ENCODE peak calls at places on chromosomes 6 and 20, in five cellular contexts. A is H9, L is trophoblast cell, O is H1, C is neuronal stem cell. G is an unnamed sample.

GRCh38 chr6:161228096-161228495 is 45.8 kb downstream of the AGPAT4 start:
- DNase-seq in L (no peak), O (no peak), C (no peak), A (no peak), G (no peak)

GRCh38 chr6:33676416-33677152 is 34.9 kb downstream of the UQCC2 start:
- DNase-seq in O (no peak), A (no peak), C (no peak), L (no peak), G (no peak)

GRCh38 chr6:107666084-107666981 is 157.8 kb downstream of the SCML4 start:
- DNase-seq in L (no peak), C (no peak), O (no peak), A (no peak), G (peak; percentile 33)

GRCh38 chr20:3276400-3277015 is 37.5 kb upstream of the SLC4A11 start:
- DNase-seq in L (peak; percentile 35), O (no peak), C (peak; percentile 24), A (peak; percentile 56), G (peak; percentile 23)

GRCh38 chr20:36094497-36094896 is 60.0 kb upstream of the EPB41L1 start:
- DNase-seq in A (peak; percentile 42), L (no peak), O (no peak), C (no peak), G (no peak)

GRCh38 chr6:71289039-71289801 is 609 bp downstream of the OGFRL1 start:
- DNase-seq in O (peak; percentile 70), A (peak; percentile 43), C (peak; percentile 5), L (no peak), G (peak; percentile 54)

GRCh38 chr6:120198033-120198432 is 848.5 kb upstream of the MAN1A1 start:
- DNase-seq in C (no peak), A (no peak), O (no peak), L (no peak), G (peak; percentile 95)

GRCh38 chr20:10381477-10381876 is 52.5 kb downstream of the MKKS start:
- DNase-seq in O (no peak), C (no peak), L (no peak), A (no peak), G (no peak)

GRCh38 chr6:28081486-28081751 is 1.1 kb downstream of the ZNF165 start:
- DNase-seq in C (no peak), O (no peak), A (no peak), L (no peak), G (no peak)

GRCh38 chr20:33832113-33832853 is 21.1 kb downstream of the CHMP4B start:
- DNase-seq in C (no peak), L (no peak), A (no peak), O (no peak), G (no peak)

GRCh38 chr20:47263502-47264084 is 92.9 kb downstream of the ZMYND8 start:
- DNase-seq in A (no peak), C (no peak), L (no peak), O (no peak), G (no peak)

GRCh38 chr6:155483858-155484257 is 28.2 kb upstream of the NOX3 start:
- DNase-seq in C (no peak), L (no peak), O (no peak), A (no peak), G (peak; percentile 39)

GRCh38 chr20:51219544-51219943 is 196.6 kb upstream of the KCNG1 start:
- DNase-seq in O (no peak), A (no peak), L (no peak), C (no peak), G (no peak)

DNA sequence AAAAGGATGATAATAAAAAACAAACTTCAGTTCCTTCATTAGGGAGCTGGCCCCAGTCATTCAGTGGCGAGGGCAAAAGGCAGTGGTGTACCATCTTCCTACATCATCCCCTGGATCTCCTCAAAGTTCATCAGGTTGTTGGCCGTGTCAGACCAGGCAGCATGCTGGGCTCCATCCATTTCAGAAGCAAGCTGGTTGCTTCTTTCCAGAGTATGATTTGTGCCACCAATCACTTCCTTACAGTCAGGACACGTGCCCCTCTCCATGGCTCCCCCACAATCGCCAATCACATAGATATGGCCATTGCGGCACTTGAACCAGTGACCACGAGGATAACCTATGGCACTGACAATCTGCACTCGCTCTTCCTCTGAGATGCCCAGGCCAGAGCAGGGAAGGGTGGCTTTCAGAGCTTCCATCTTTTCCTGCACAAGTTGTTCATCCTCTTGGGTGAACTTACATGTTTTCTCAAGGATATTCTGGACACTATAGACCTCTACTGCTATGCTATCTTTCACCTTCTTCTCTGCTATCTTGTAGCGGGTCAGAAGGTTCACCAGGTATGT is 28.0 kb downstream of the DDX27 start:
- DNase-seq in A (no peak), O (no peak), L (no peak), C (no peak), G (no peak)
- H2BK12ac ChIP-seq in A (no peak overlapping the region), O (no peak overlapping the region), L (no peak overlapping the region), C (no peak overlapping the region), G (no peak overlapping the region)

GRCh38 chr6:163296835-163297519 is 117.5 kb upstream of the QKI start:
- DNase-seq in O (no peak), A (no peak), C (no peak), L (no peak), G (no peak)

GRCh38 chr6:163291622-163292021 is 122.9 kb upstream of the QKI start:
- DNase-seq in L (no peak), O (no peak), A (no peak), C (no peak), G (peak; percentile 6)

GRCh38 chr6:163293286-163293685 is 121.2 kb upstream of the QKI start:
- DNase-seq in A (no peak), L (no peak), C (no peak), O (no peak), G (no peak)

GRCh38 chr6:163298079-163298807 is 116.3 kb upstream of the QKI start:
- DNase-seq in O (no peak), A (no peak), L (no peak), C (no peak), G (no peak)

DNA sequence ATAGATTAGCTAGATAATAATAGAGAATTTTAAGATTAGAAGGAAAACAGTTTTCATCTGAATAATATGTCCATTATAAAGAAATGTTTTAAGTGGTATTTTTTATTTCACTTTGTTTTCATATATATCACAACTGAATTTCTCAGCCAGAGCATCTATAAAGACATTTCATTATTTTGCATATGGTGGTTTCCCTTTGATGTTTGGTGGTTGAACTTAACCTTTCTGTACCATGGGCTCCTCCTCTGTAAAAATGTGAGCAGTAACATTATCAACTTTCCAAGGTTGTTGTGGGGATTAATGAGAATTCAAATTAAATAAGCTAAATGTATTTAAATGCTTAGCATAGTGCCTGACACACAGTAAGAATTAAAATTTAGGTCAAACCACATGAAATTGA is 119.8 kb upstream of the QKI start:
- DNase-seq in O (no peak), A (no peak), L (no peak), C (no peak), G (no peak)
- H3K14ac ChIP-seq in O (no peak overlapping the region), A (no peak overlapping the region), L (no peak overlapping the region), C (no peak overlapping the region), G (no peak overlapping the region)

DNA sequence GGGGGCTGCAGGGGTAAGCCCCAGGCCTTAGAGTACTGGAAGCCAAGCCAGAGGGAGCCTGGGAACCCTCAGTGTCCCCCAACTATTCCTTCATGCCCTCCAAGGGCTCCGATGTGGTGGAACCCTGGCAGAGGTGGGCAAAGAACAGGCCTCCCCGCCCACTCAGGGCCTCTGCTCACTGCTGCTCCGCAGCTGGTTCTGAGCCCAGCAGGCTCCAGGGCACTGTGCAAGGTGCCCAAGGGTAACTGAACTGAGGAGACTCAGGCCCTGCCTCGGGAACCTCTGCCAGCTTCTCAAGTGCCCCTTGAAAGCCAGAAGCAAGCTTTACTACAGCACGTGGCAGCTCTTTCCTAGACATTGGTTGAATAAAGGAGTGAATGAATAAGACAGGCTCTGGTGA is 54.8 kb downstream of the TOX2 start:
- DNase-seq in L (no peak), O (no peak), C (no peak), A (no peak), G (no peak)
- H3K79me1 ChIP-seq in L (no peaks in the 10 kb centered on the region), O (no peaks in the 10 kb centered on the region), C (no peaks in the 10 kb centered on the region), A (no peaks in the 10 kb centered on the region), G (no peaks in the 10 kb centered on the region)

DNA sequence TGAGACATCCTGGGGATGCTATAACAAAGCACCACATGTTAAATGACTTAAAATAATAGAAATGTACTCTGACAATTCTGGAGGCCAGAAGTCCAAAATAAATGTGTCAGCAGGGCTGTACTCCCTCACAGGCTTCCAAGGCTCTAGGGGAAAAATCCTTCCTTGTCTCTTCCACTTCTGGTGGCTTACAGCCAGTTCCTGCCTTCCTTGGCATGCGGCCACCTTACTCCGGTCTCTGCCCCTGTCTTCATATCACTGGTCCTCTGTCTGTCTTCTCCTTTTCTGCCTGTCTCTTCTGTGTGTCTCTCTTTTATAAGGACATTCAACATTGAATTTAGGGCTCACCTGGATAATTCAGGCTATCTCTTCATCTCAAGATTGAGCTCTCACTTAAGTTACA is 155.3 kb upstream of the SYNCRIP start:
- DNase-seq in L (no peak), A (no peak), C (no peak), O (no peak), G (no peak)
- H2BK12ac ChIP-seq in L (no peak overlapping the region), A (no peak overlapping the region), C (no peak overlapping the region), O (no peak overlapping the region), G (no peak overlapping the region)

GRCh38 chr6:151495380-151495779 is 1.6 kb downstream of the CCDC170 start:
- DNase-seq in A (no peak), L (no peak), C (no peak), O (no peak), G (no peak)
- H3K14ac ChIP-seq in A (no peak overlapping the region), L (no peak overlapping the region), C (no peak overlapping the region), O (no peak overlapping the region), G (no peak overlapping the region)